ENCODE peak calls at places on chromosomes 12 and 14, in seven cellular contexts. B is endothelial cell of umbilical vein; V is body of pancreas; R is CD4-positive, alpha-beta memory T cell; Y is upper lobe of right lung; L is HCT116; C is Peyer's patch. Z is an unnamed sample. For H3K27me3, the result is how much of the 10 kb centered on the place peaks cover.

GRCh38 chr12:118655588-118655987 is 279.2 kb downstream of the SUDS3 start:
- DNase-seq in B (no peak), V (no peak), R (no peak), Y (no peak), L (no peak), C (no peak), Z (no peak)

GRCh38 chr14:51780741-51781140 is 79.7 kb upstream of the GNG2 start:
- DNase-seq in B (peak), V (no peak), R (no peak), Y (no peak), L (no peak), C (no peak), Z (peak)

GRCh38 chr14:96181188-96181762 is 23.4 kb upstream of the BDKRB2 start:
- DNase-seq in B (no peak), V (no peak), R (no peak), Y (no peak), L (no peak), C (no peak), Z (no peak)

GRCh38 chr14:73403181-73403752 is 55.1 kb downstream of the NUMB start:
- DNase-seq in B (no peak), V (no peak), R (no peak), Y (no peak), L (no peak), C (no peak), Z (no peak)

GRCh38 chr12:116773276-116773731 is 35.2 kb downstream of the RNFT2 start:
- DNase-seq in B (peak), V (no peak), R (no peak), Y (no peak), L (peak), C (no peak), Z (peak)

GRCh38 chr14:97298331-97298730 is 501.1 kb downstream of the VRK1 start:
- DNase-seq in B (no peak), V (no peak), R (no peak), Y (no peak), L (no peak), C (no peak), Z (peak)

GRCh38 chr14:51576899-51577298 is 74.8 kb upstream of the FRMD6 start:
- DNase-seq in B (no peak), V (no peak), R (no peak), Y (no peak), L (no peak), C (no peak), Z (no peak)

GRCh38 chr12:116710367-116710766 is 27.5 kb downstream of the SPRING1 start:
- DNase-seq in B (no peak), V (no peak), R (no peak), Y (no peak), L (no peak), C (no peak), Z (no peak)

GRCh38 chr14:29724991-29725390 is 202.7 kb downstream of the PRKD1 start:
- DNase-seq in B (no peak), V (peak), R (no peak), Y (no peak), L (no peak), C (no peak), Z (no peak)

GRCh38 chr14:69316449-69317391 is 56.8 kb downstream of the GALNT16 start:
- DNase-seq in B (peak), V (peak), R (no peak), Y (peak), L (no peak), C (no peak), Z (peak)

GRCh38 chr12:124750787-124751471 is 112.7 kb downstream of the SCARB1 start:
- DNase-seq in B (no peak), V (no peak), R (no peak), Y (no peak), L (no peak), C (no peak), Z (no peak)

GRCh38 chr14:64114166-64114565 is 180.0 kb downstream of the ESR2 start:
- DNase-seq in B (no peak), V (peak), R (no peak), Y (no peak), L (no peak), C (peak), Z (no peak)

GRCh38 chr14:50375760-50376159 is 20.9 kb downstream of the CDKL1 start:
- DNase-seq in B (no peak), V (no peak), R (no peak), Y (no peak), L (no peak), C (no peak), Z (no peak)

GRCh38 chr14:99522934-99523660 is 41.9 kb downstream of the CCNK start:
- DNase-seq in B (no peak), V (no peak), R (no peak), Y (no peak), L (no peak), C (no peak), Z (no peak)

GRCh38 chr12:88305491-88305890 is 163.4 kb downstream of the TMTC3 start:
- DNase-seq in B (peak), V (no peak), R (no peak), Y (no peak), L (no peak), C (no peak), Z (no peak)

GRCh38 chr14:92704036-92704804 is 44.2 kb downstream of the LGMN start:
- DNase-seq in B (no peak), V (no peak), R (no peak), Y (no peak), L (no peak), C (no peak), Z (no peak)

GRCh38 chr12:43722621-43723020 is 36.0 kb downstream of the PUS7L start:
- DNase-seq in B (no peak), V (no peak), R (no peak), Y (no peak), L (no peak), C (no peak), Z (no peak)

GRCh38 chr14:104316723-104317499 is 178.5 kb downstream of the KIF26A start:
- DNase-seq in B (no peak), V (peak), R (no peak), Y (no peak), L (no peak), C (peak), Z (no peak)

GRCh38 chr12:86513206-86513605 is 257.0 kb upstream of the MGAT4C start:
- DNase-seq in B (no peak), V (no peak), R (no peak), Y (no peak), L (no peak), C (no peak), Z (no peak)

GRCh38 chr14:76267322-76268012 is 108.5 kb upstream of the ESRRB start:
- DNase-seq in B (peak), V (peak), R (no peak), Y (peak), L (no peak), C (peak), Z (peak)

GRCh38 chr14:45891417-45892080 is 638.5 kb upstream of the MIS18BP1 start:
- DNase-seq in B (no peak), V (no peak), R (no peak), Y (no peak), L (no peak), C (peak), Z (peak)

GRCh38 chr12:6792522-6793201 is 3.3 kb downstream of the CD4 start:
- DNase-seq in B (no peak), V (no peak), R (peak), Y (no peak), L (no peak), C (no peak), Z (no peak)
- H3K27me3 ChIP-seq in B (under half), V (under half), R (under half), Y (under half), L (under half), C (under half), Z (under half)

DNA sequence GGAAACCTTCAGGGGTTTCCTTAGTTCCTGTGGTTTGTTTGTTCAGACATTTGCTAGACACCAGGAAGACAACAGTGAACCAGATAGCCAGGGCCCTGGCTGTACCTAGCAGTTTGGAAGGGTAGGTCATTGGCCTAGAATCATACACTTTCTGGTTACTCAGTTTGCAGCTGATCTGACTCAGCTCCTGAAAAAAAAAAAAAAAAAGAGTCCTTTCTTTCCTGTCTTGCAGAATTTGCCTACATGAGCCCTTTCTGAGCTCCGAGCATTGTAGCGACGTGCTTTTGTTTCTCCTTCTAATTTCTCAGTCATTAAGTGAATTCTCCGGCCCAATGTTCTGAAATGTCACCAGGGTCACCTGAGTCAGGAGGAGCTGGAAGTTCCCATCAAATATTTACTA is 2.4 kb downstream of the CABP1 start:
- DNase-seq in B (no peak), V (no peak), R (no peak), Y (no peak), L (no peak), C (no peak), Z (no peak)
- H3K27me3 ChIP-seq in B (half or more), V (under half), R (under half), Y (half or more), L (under half), C (under half), Z (under half)

GRCh38 chr12:1527789-1528188 is 66.6 kb downstream of the FBXL14 start:
- DNase-seq in B (no peak), V (no peak), R (no peak), Y (peak), L (no peak), C (no peak), Z (no peak)
- H3K27me3 ChIP-seq in B (under half), V (under half), R (under half), Y (under half), L (under half), C (under half), Z (under half)

GRCh38 chr12:107318554-107318803 is 225.1 kb upstream of the CRY1 start:
- DNase-seq in B (no peak), V (no peak), R (peak), Y (no peak), L (no peak), C (no peak), Z (no peak)
- H3K27me3 ChIP-seq in B (under half), V (under half), R (under half), Y (under half), L (under half), C (under half), Z (under half)